ENCODE peak calls at places on chromosomes 11 and 22, in ten cellular contexts. P is upper lobe of right lung; D is AG09319; V is NCI-H2029; R is ELF-1; Z is RPMI8226; S is activated CD4-positive, alpha-beta T cell treated with anti-CD3 and anti-CD28 coated beads, Interleukin-2, amount 50 U/mL, for 24 hours; T is cardiac septum; L is fibroblast of mammary gland; F is lung. M is an unnamed sample.

GRCh38 chr11:12200359-12201015 is 90.1 kb downstream of the MICAL2 start:
- DNase-seq in P (peak; percentile 61), D (peak; percentile 78), V (no peak), R (no peak), Z (no peak), S (no peak), T (peak; percentile 85), L (peak; percentile 77), F (no peak), M (peak; percentile 72)

GRCh38 chr22:35733036-35733435 is 15.4 kb downstream of the APOL5 start:
- DNase-seq in P (no peak), D (no peak), V (no peak), R (no peak), Z (no peak), S (no peak), T (no peak), L (no peak), F (no peak), M (no peak)

GRCh38 chr11:69386594-69387408 is 92.8 kb downstream of the MYEOV start:
- DNase-seq in P (no peak), D (no peak), V (no peak), R (no peak), Z (no peak), S (no peak), T (peak; percentile 49), L (no peak), F (no peak), M (peak; percentile 38)

GRCh38 chr11:69091638-69092165 is 43.0 kb downstream of the TPCN2 start:
- DNase-seq in P (no peak), D (no peak), V (no peak), R (no peak), Z (no peak), S (no peak), T (no peak), L (no peak), F (no peak), M (no peak)

GRCh38 chr11:63916837-63917684 is at the start of gene RCOR2:
- DNase-seq in P (peak; percentile 81), D (peak; percentile 71), V (peak; percentile 86), R (peak; percentile 86), Z (peak; percentile 96), S (no peak), T (peak; percentile 88), L (peak; percentile 80), F (peak; percentile 58), M (peak; percentile 84)

GRCh38 chr22:23398701-23399366 is 181.3 kb downstream of the IGLL1 start:
- DNase-seq in P (peak; percentile 43), D (no peak), V (no peak), R (no peak), Z (peak; percentile 17), S (no peak), T (no peak), L (no peak), F (no peak), M (no peak)

GRCh38 chr11:114724916-114725524 is 46.7 kb downstream of the NXPE2 start:
- DNase-seq in P (no peak), D (no peak), V (no peak), R (no peak), Z (no peak), S (no peak), T (no peak), L (no peak), F (no peak), M (no peak)

GRCh38 chr11:100220801-100221200 is 466.3 kb upstream of the ARHGAP42 start:
- DNase-seq in P (no peak), D (no peak), V (no peak), R (no peak), Z (no peak), S (no peak), T (no peak), L (no peak), F (no peak), M (no peak)

GRCh38 chr11:33211588-33211987 is 45.6 kb upstream of the HIPK3 start:
- DNase-seq in P (no peak), D (no peak), V (peak; percentile 65), R (no peak), Z (no peak), S (no peak), T (no peak), L (no peak), F (no peak), M (no peak)

GRCh38 chr22:23720855-23721254 is 30.0 kb downstream of the RGL4 start:
- DNase-seq in P (no peak), D (no peak), V (no peak), R (no peak), Z (no peak), S (no peak), T (no peak), L (no peak), F (no peak), M (no peak)

GRCh38 chr11:128497057-128497957 is 90.1 kb downstream of the ETS1 start:
- DNase-seq in P (no peak), D (peak; percentile 96), V (peak; percentile 88), R (peak; percentile 62), Z (peak; percentile 72), S (no peak), T (no peak), L (peak; percentile 100), F (no peak), M (no peak)

M was measured in activated effector memory CD4-positive, alpha-beta T cell treated with anti-CD3 and anti-CD28 coated beads, Interleukin-2, amount 50 U/mL, for 16 hours.